ENCODE peak calls at places on chromosomes 6 and 20, in ten cellular contexts. One of them, this sample, is unnamed.

GRCh38 chr20:44643596-44644383 is 7.7 kb downstream of the ADA start:
- DNase-seq in GM13977: no peak
- DNase-seq in CD4-positive, alpha-beta T cell: no peak
- DNase-seq in heart left ventricle: peak
- DNase-seq in tibial artery: no peak
- DNase-seq in PC-3: peak
- DNase-seq in thoracic aorta: no peak
- DNase-seq in choroid plexus epithelial cell: peak
- DNase-seq in nephron progenitor cell: peak
- DNase-seq in AG04450: no peak
- DNase-seq in this sample: no peak

GRCh38 chr6:132736239-132736638 is 21.5 kb downstream of the VNN2 start:
- DNase-seq in choroid plexus epithelial cell: peak
- DNase-seq in PC-3: no peak
- DNase-seq in heart left ventricle: no peak
- DNase-seq in nephron progenitor cell: no peak
- DNase-seq in CD4-positive, alpha-beta T cell: no peak
- DNase-seq in thoracic aorta: no peak
- DNase-seq in GM13977: no peak
- DNase-seq in tibial artery: no peak
- DNase-seq in AG04450: no peak
- DNase-seq in this sample: no peak

GRCh38 chr6:4274382-4275082 is 139.2 kb upstream of the ECI2 start:
- DNase-seq in tibial artery: no peak
- DNase-seq in heart left ventricle: no peak
- DNase-seq in nephron progenitor cell: no peak
- DNase-seq in AG04450: no peak
- DNase-seq in CD4-positive, alpha-beta T cell: no peak
- DNase-seq in thoracic aorta: no peak
- DNase-seq in PC-3: no peak
- DNase-seq in GM13977: no peak
- DNase-seq in choroid plexus epithelial cell: peak
- DNase-seq in this sample: no peak

GRCh38 chr6:11806561-11807317 is 28.1 kb upstream of the ADTRP start:
- DNase-seq in thoracic aorta: no peak
- DNase-seq in choroid plexus epithelial cell: peak
- DNase-seq in nephron progenitor cell: no peak
- DNase-seq in heart left ventricle: no peak
- DNase-seq in CD4-positive, alpha-beta T cell: no peak
- DNase-seq in PC-3: no peak
- DNase-seq in tibial artery: no peak
- DNase-seq in AG04450: no peak
- DNase-seq in GM13977: no peak
- DNase-seq in this sample: no peak

GRCh38 chr6:111804627-111805235 is 68.5 kb downstream of the FYN start:
- DNase-seq in AG04450: no peak
- DNase-seq in thoracic aorta: no peak
- DNase-seq in PC-3: no peak
- DNase-seq in nephron progenitor cell: no peak
- DNase-seq in CD4-positive, alpha-beta T cell: peak
- DNase-seq in heart left ventricle: no peak
- DNase-seq in GM13977: peak
- DNase-seq in choroid plexus epithelial cell: peak
- DNase-seq in tibial artery: no peak
- DNase-seq in this sample: no peak

GRCh38 chr6:35368038-35368887 is 25.9 kb downstream of the PPARD start:
- DNase-seq in nephron progenitor cell: no peak
- DNase-seq in tibial artery: no peak
- DNase-seq in AG04450: no peak
- DNase-seq in GM13977: peak
- DNase-seq in PC-3: peak
- DNase-seq in choroid plexus epithelial cell: peak
- DNase-seq in thoracic aorta: no peak
- DNase-seq in CD4-positive, alpha-beta T cell: no peak
- DNase-seq in heart left ventricle: no peak
- DNase-seq in this sample: no peak

GRCh38 chr20:44027686-44028340 is 113.2 kb downstream of the TOX2 start:
- DNase-seq in tibial artery: no peak
- DNase-seq in GM13977: no peak
- DNase-seq in PC-3: no peak
- DNase-seq in thoracic aorta: no peak
- DNase-seq in heart left ventricle: no peak
- DNase-seq in nephron progenitor cell: no peak
- DNase-seq in AG04450: no peak
- DNase-seq in CD4-positive, alpha-beta T cell: no peak
- DNase-seq in choroid plexus epithelial cell: no peak
- DNase-seq in this sample: no peak

GRCh38 chr6:167839343-167839742 is 12.6 kb downstream of the AFDN start:
- DNase-seq in PC-3: no peak
- DNase-seq in heart left ventricle: no peak
- DNase-seq in GM13977: no peak
- DNase-seq in nephron progenitor cell: no peak
- DNase-seq in CD4-positive, alpha-beta T cell: no peak
- DNase-seq in thoracic aorta: no peak
- DNase-seq in AG04450: no peak
- DNase-seq in choroid plexus epithelial cell: peak
- DNase-seq in tibial artery: no peak
- DNase-seq in this sample: no peak

GRCh38 chr6:17725083-17725482 is 18.4 kb upstream of the NUP153 start:
- DNase-seq in nephron progenitor cell: peak
- DNase-seq in PC-3: no peak
- DNase-seq in GM13977: no peak
- DNase-seq in choroid plexus epithelial cell: peak
- DNase-seq in CD4-positive, alpha-beta T cell: no peak
- DNase-seq in tibial artery: no peak
- DNase-seq in AG04450: no peak
- DNase-seq in heart left ventricle: peak
- DNase-seq in thoracic aorta: no peak
- DNase-seq in this sample: no peak

GRCh38 chr20:58228484-58229197 is at the start of gene ANKRD60:
- DNase-seq in choroid plexus epithelial cell: peak
- DNase-seq in tibial artery: no peak
- DNase-seq in nephron progenitor cell: peak
- DNase-seq in PC-3: no peak
- DNase-seq in GM13977: peak
- DNase-seq in AG04450: no peak
- DNase-seq in heart left ventricle: no peak
- DNase-seq in CD4-positive, alpha-beta T cell: no peak
- DNase-seq in thoracic aorta: no peak
- DNase-seq in this sample: no peak

GRCh38 chr20:12311102-12311865 is 393.6 kb downstream of the BTBD3 start:
- DNase-seq in tibial artery: no peak
- DNase-seq in choroid plexus epithelial cell: no peak
- DNase-seq in nephron progenitor cell: no peak
- DNase-seq in CD4-positive, alpha-beta T cell: no peak
- DNase-seq in heart left ventricle: no peak
- DNase-seq in thoracic aorta: no peak
- DNase-seq in AG04450: no peak
- DNase-seq in GM13977: no peak
- DNase-seq in PC-3: no peak
- DNase-seq in this sample: no peak

GRCh38 chr6:80210618-80211017 is 104.1 kb downstream of the BCKDHB start:
- DNase-seq in thoracic aorta: no peak
- DNase-seq in AG04450: no peak
- DNase-seq in tibial artery: no peak
- DNase-seq in nephron progenitor cell: no peak
- DNase-seq in PC-3: no peak
- DNase-seq in choroid plexus epithelial cell: peak
- DNase-seq in CD4-positive, alpha-beta T cell: no peak
- DNase-seq in GM13977: no peak
- DNase-seq in heart left ventricle: peak
- DNase-seq in this sample: no peak

GRCh38 chr6:31465185-31465536 is 32.8 kb upstream of the MICB start:
- DNase-seq in thoracic aorta: no peak
- DNase-seq in GM13977: no peak
- DNase-seq in AG04450: no peak
- DNase-seq in PC-3: no peak
- DNase-seq in tibial artery: no peak
- DNase-seq in choroid plexus epithelial cell: no peak
- DNase-seq in heart left ventricle: no peak
- DNase-seq in nephron progenitor cell: no peak
- DNase-seq in CD4-positive, alpha-beta T cell: no peak
- DNase-seq in this sample: no peak

GRCh38 chr20:6877633-6878032 is 110.1 kb downstream of the BMP2 start:
- DNase-seq in PC-3: no peak
- DNase-seq in CD4-positive, alpha-beta T cell: no peak
- DNase-seq in choroid plexus epithelial cell: no peak
- DNase-seq in nephron progenitor cell: no peak
- DNase-seq in thoracic aorta: no peak
- DNase-seq in AG04450: no peak
- DNase-seq in tibial artery: no peak
- DNase-seq in heart left ventricle: no peak
- DNase-seq in GM13977: no peak
- DNase-seq in this sample: no peak

GRCh38 chr6:25026723-25027122 is 91.0 kb upstream of the RIPOR2 start:
- DNase-seq in AG04450: no peak
- DNase-seq in GM13977: no peak
- DNase-seq in CD4-positive, alpha-beta T cell: no peak
- DNase-seq in tibial artery: no peak
- DNase-seq in nephron progenitor cell: no peak
- DNase-seq in thoracic aorta: no peak
- DNase-seq in PC-3: no peak
- DNase-seq in heart left ventricle: no peak
- DNase-seq in choroid plexus epithelial cell: no peak
- DNase-seq in this sample: no peak

GRCh38 chr20:2358006-2358405 is 22.7 kb upstream of the TGM6 start:
- DNase-seq in heart left ventricle: no peak
- DNase-seq in PC-3: peak
- DNase-seq in CD4-positive, alpha-beta T cell: no peak
- DNase-seq in thoracic aorta: no peak
- DNase-seq in choroid plexus epithelial cell: no peak
- DNase-seq in nephron progenitor cell: no peak
- DNase-seq in GM13977: no peak
- DNase-seq in tibial artery: no peak
- DNase-seq in AG04450: no peak
- DNase-seq in this sample: no peak

GRCh38 chr6:17450825-17451224 is 57.4 kb downstream of the CAP2 start:
- DNase-seq in thoracic aorta: no peak
- DNase-seq in choroid plexus epithelial cell: no peak
- DNase-seq in tibial artery: no peak
- DNase-seq in nephron progenitor cell: no peak
- DNase-seq in GM13977: no peak
- DNase-seq in PC-3: no peak
- DNase-seq in heart left ventricle: no peak
- DNase-seq in AG04450: no peak
- DNase-seq in CD4-positive, alpha-beta T cell: no peak
- DNase-seq in this sample: no peak

GRCh38 chr6:39228992-39229767 is at the start of gene KCNK5:
- DNase-seq in PC-3: peak
- DNase-seq in nephron progenitor cell: peak
- DNase-seq in heart left ventricle: peak
- DNase-seq in AG04450: no peak
- DNase-seq in GM13977: peak
- DNase-seq in choroid plexus epithelial cell: peak
- DNase-seq in tibial artery: peak
- DNase-seq in thoracic aorta: peak
- DNase-seq in CD4-positive, alpha-beta T cell: peak
- DNase-seq in this sample: peak
- TF ChIP-seq CTCF in PC-3: peak
- TF ChIP-seq CTCF in nephron progenitor cell: peak
- TF ChIP-seq CTCF in heart left ventricle: peak
- TF ChIP-seq CTCF in AG04450: peak
- TF ChIP-seq CTCF in GM13977: peak
- TF ChIP-seq CTCF in choroid plexus epithelial cell: peak
- TF ChIP-seq CTCF in tibial artery: peak
- TF ChIP-seq CTCF in thoracic aorta: peak
- TF ChIP-seq CTCF in CD4-positive, alpha-beta T cell: peak
- TF ChIP-seq CTCF in this sample: no peak

DNA sequence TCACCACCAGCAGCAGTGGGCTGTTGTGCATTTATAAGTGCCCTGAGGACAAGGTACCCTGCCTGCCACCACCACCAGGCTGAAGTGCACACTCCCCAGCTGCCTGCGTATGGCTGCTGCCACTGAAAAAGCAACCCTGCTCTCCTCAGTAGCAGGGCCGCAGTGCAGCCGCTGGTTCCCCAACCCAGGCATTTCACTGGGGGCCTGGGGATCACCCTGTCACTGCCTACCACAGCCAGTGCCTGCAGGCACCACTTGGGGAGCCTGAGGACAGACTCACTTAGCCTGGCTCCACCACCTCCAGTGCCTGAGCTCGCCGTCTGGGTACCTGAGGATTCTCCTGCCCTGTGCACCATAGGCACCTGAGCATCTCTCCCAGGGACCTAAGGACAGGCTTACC is 215.6 kb downstream of the PACRG start:
- DNase-seq in tibial artery: no peak
- DNase-seq in thoracic aorta: no peak
- DNase-seq in PC-3: no peak
- DNase-seq in choroid plexus epithelial cell: no peak
- DNase-seq in GM13977: no peak
- DNase-seq in heart left ventricle: no peak
- DNase-seq in AG04450: no peak
- DNase-seq in CD4-positive, alpha-beta T cell: no peak
- DNase-seq in nephron progenitor cell: no peak
- DNase-seq in this sample: no peak
- TF ChIP-seq CTCF in tibial artery: no peak
- TF ChIP-seq CTCF in thoracic aorta: no peak
- TF ChIP-seq CTCF in PC-3: no peak
- TF ChIP-seq CTCF in choroid plexus epithelial cell: no peak
- TF ChIP-seq CTCF in GM13977: no peak
- TF ChIP-seq CTCF in heart left ventricle: no peak
- TF ChIP-seq CTCF in AG04450: no peak
- TF ChIP-seq CTCF in CD4-positive, alpha-beta T cell: no peak
- TF ChIP-seq CTCF in nephron progenitor cell: no peak
- TF ChIP-seq CTCF in this sample: no peak

GRCh38 chr6:84653027-84653551 is 111.3 kb downstream of the TBX18 start:
- DNase-seq in CD4-positive, alpha-beta T cell: no peak
- DNase-seq in heart left ventricle: no peak
- DNase-seq in choroid plexus epithelial cell: no peak
- DNase-seq in GM13977: no peak
- DNase-seq in thoracic aorta: no peak
- DNase-seq in tibial artery: no peak
- DNase-seq in AG04450: no peak
- DNase-seq in PC-3: no peak
- DNase-seq in nephron progenitor cell: no peak
- DNase-seq in this sample: no peak
- TF ChIP-seq CTCF in CD4-positive, alpha-beta T cell: no peak
- TF ChIP-seq CTCF in heart left ventricle: no peak
- TF ChIP-seq CTCF in choroid plexus epithelial cell: no peak
- TF ChIP-seq CTCF in GM13977: no peak
- TF ChIP-seq CTCF in thoracic aorta: no peak
- TF ChIP-seq CTCF in tibial artery: no peak
- TF ChIP-seq CTCF in AG04450: no peak
- TF ChIP-seq CTCF in PC-3: no peak
- TF ChIP-seq CTCF in nephron progenitor cell: no peak
- TF ChIP-seq CTCF in this sample: no peak

DNA sequence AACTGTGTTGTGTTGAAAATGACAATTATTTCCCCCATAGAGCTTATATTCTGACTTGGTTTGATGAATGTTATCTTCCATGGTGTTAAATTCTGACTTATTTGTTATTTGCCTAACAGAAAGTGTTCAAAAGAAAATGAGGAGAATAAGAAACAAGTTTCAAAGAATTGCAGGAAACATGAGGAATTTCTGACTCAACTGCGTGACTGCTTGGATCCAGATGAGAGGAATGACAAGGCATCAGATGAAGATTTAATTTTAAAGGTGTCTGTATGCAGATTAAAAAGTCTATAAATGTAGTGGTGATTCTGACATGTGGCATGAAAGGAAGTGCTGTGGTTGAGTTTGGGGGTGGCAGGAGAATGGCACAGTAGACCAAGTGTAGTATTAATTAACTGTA is 50.6 kb downstream of the CCDC170 start:
- DNase-seq in AG04450: no peak
- DNase-seq in tibial artery: no peak
- DNase-seq in GM13977: no peak
- DNase-seq in choroid plexus epithelial cell: no peak
- DNase-seq in PC-3: no peak
- DNase-seq in nephron progenitor cell: no peak
- DNase-seq in heart left ventricle: no peak
- DNase-seq in CD4-positive, alpha-beta T cell: no peak
- DNase-seq in thoracic aorta: no peak
- DNase-seq in this sample: no peak
- TF ChIP-seq CTCF in AG04450: no peak
- TF ChIP-seq CTCF in tibial artery: no peak
- TF ChIP-seq CTCF in GM13977: no peak
- TF ChIP-seq CTCF in choroid plexus epithelial cell: no peak
- TF ChIP-seq CTCF in PC-3: no peak
- TF ChIP-seq CTCF in nephron progenitor cell: no peak
- TF ChIP-seq CTCF in heart left ventricle: no peak
- TF ChIP-seq CTCF in CD4-positive, alpha-beta T cell: no peak
- TF ChIP-seq CTCF in thoracic aorta: no peak
- TF ChIP-seq CTCF in this sample: no peak